ENCODE peak calls at places on chromosome 19, in six cellular contexts. U is fibroblast of pulmonary artery, P is mesothelial cell of epicardium, D is neural crest cell, I is lower leg skin, K is astrocyte of the spinal cord. Z is an unnamed sample.
A peak's percentile ranks its signal among the peaks of the same experiment; 100 is the strongest.

GRCh38 chr19:43789029-43789428 is 8.3 kb upstream of the KCNN4 start:
- DNase-seq in I (no peak), D (no peak), K (peak; percentile 52), P (no peak), U (peak; percentile 72), Z (no peak)

GRCh38 chr19:46787040-46787330 is 1.4 kb downstream of the SLC1A5 start:
- DNase-seq in I (no peak), D (no peak), K (no peak), U (no peak), P (no peak), Z (no peak)

GRCh38 chr19:18649371-18650047 is 12.7 kb downstream of the KLHL26 start:
- DNase-seq in K (peak; percentile 76), P (no peak), U (no peak), I (peak; percentile 55), D (peak; percentile 34), Z (no peak)

GRCh38 chr19:4597975-4598671 is 38.6 kb upstream of the SEMA6B start:
- DNase-seq in D (peak; percentile 61), K (no peak), U (no peak), I (no peak), P (no peak), Z (peak; percentile 31)

GRCh38 chr19:56750658-56751057 is 79.1 kb upstream of the ZNF835 start:
- DNase-seq in P (no peak), U (no peak), K (no peak), D (no peak), I (no peak), Z (no peak)

GRCh38 chr19:4328243-4328990 is 10.2 kb downstream of the STAP2 start:
- DNase-seq in I (peak; percentile 52), K (peak; percentile 96), U (peak; percentile 97), P (peak; percentile 96), D (peak; percentile 97), Z (peak; percentile 91)

GRCh38 chr19:56117889-56118288 is 3.2 kb downstream of the ZNF787 start:
- DNase-seq in I (no peak), K (no peak), U (no peak), P (no peak), D (no peak), Z (no peak)

GRCh38 chr19:29480507-29480906 is 45.3 kb upstream of the VSTM2B start:
- DNase-seq in U (no peak), K (no peak), I (no peak), P (no peak), D (no peak), Z (no peak)

GRCh38 chr19:43545981-43546380 is 13.0 kb downstream of the ZNF575 start:
- DNase-seq in P (no peak), I (no peak), D (no peak), K (no peak), U (no peak), Z (no peak)

GRCh38 chr19:11578342-11579142 is 1.1 kb upstream of the ACP5 start:
- DNase-seq in I (peak; percentile 53), U (no peak), D (no peak), K (no peak), P (no peak), Z (peak; percentile 27)

GRCh38 chr19:10454267-10454666 is 33.9 kb downstream of the PDE4A start:
- DNase-seq in U (no peak), D (peak; percentile 40), I (no peak), P (no peak), K (no peak), Z (no peak)

GRCh38 chr19:46727036-46727501 is 10.2 kb upstream of the PRKD2 start:
- DNase-seq in K (no peak), D (no peak), U (no peak), I (no peak), P (no peak), Z (no peak)

GRCh38 chr19:45901912-45902650 is at the start of gene MYPOP:
- DNase-seq in D (no peak), I (no peak), K (no peak), P (no peak), U (no peak), Z (no peak)

GRCh38 chr19:35208121-35208520 is 20.4 kb downstream of the FAM187B start:
- DNase-seq in U (no peak), P (no peak), K (no peak), I (no peak), D (no peak), Z (no peak)

GRCh38 chr19:18479964-18480723 is 41.7 kb downstream of the ELL start:
- DNase-seq in I (peak; percentile 85), K (no peak), U (peak; percentile 89), P (no peak), D (no peak), Z (no peak)

GRCh38 chr19:55189424-55189823 is 9.3 kb upstream of the SYT5 start:
- DNase-seq in D (no peak), P (no peak), K (peak; percentile 91), U (peak; percentile 99), I (peak; percentile 84), Z (no peak)

GRCh38 chr19:11014403-11014911 is 53.6 kb downstream of the SMARCA4 start:
- DNase-seq in K (no peak), D (no peak), I (no peak), P (no peak), U (no peak), Z (no peak)

GRCh38 chr19:30563691-30564090 is 191.5 kb downstream of the ZNF536 start:
- DNase-seq in K (no peak), D (no peak), U (no peak), P (no peak), I (no peak), Z (no peak)

GRCh38 chr19:30856376-30856775 is 484.2 kb downstream of the ZNF536 start:
- DNase-seq in I (no peak), K (no peak), P (no peak), U (no peak), D (no peak), Z (no peak)

GRCh38 chr19:3479177-3479818 is 1.0 kb downstream of the SMIM24 start:
- DNase-seq in P (no peak), K (no peak), U (no peak), I (no peak), D (no peak), Z (no peak)

GRCh38 chr19:32164384-32164992 is 180.9 kb upstream of the ZNF507 start:
- DNase-seq in I (no peak), U (no peak), D (no peak), K (no peak), P (no peak), Z (no peak)

GRCh38 chr19:18898081-18898532 is 2.1 kb upstream of the CERS1 start:
- DNase-seq in U (no peak), P (no peak), K (no peak), I (no peak), D (no peak), Z (no peak)

GRCh38 chr19:15502264-15502663 is 6.1 kb upstream of the CYP4F22 start:
- DNase-seq in P (no peak), K (no peak), U (no peak), I (no peak), D (no peak), Z (no peak)

GRCh38 chr19:49761625-49762311 is 1.3 kb downstream of the TSKS start:
- DNase-seq in I (no peak), D (no peak), P (no peak), K (peak; percentile 54), U (peak; percentile 74), Z (no peak)

GRCh38 chr19:55494172-55494761 is 6.0 kb downstream of the SSC5D start:
- DNase-seq in I (no peak), K (peak; percentile 41), U (peak; percentile 94), P (no peak), D (no peak), Z (no peak)

GRCh38 chr19:47142779-47143178 is 12.1 kb downstream of the SAE1 start:
- DNase-seq in P (no peak), U (no peak), K (no peak), I (no peak), D (no peak), Z (no peak)

GRCh38 chr19:41853768-41854167 is 6.3 kb upstream of the RPS19 start:
- DNase-seq in P (no peak), U (no peak), K (no peak), I (no peak), D (no peak), Z (no peak)

GRCh38 chr19:14577885-14578427 is 4.9 kb upstream of the CLEC17A start:
- DNase-seq in U (no peak), D (no peak), I (no peak), P (no peak), K (no peak), Z (no peak)

GRCh38 chr19:46147791-46148288 is at the start of gene IGFL2:
- DNase-seq in U (peak; percentile 29), I (no peak), K (peak; percentile 2), P (no peak), D (no peak), Z (no peak)

GRCh38 chr19:58538257-58539168 is 5.4 kb upstream of the TRIM28 start:
- DNase-seq in I (no peak), K (no peak), P (peak; percentile 79), U (peak; percentile 42), D (peak; percentile 63), Z (no peak)

GRCh38 chr19:3618144-3618810 is 8.3 kb downstream of the CACTIN start:
- DNase-seq in D (peak; percentile 48), P (peak; percentile 63), K (peak; percentile 29), U (peak; percentile 56), I (no peak), Z (no peak)

GRCh38 chr19:39212377-39212742 is 8.3 kb upstream of the SYCN start:
- DNase-seq in P (no peak), I (no peak), U (peak; percentile 21), K (no peak), D (peak; percentile 18), Z (peak; percentile 45)

DNA sequence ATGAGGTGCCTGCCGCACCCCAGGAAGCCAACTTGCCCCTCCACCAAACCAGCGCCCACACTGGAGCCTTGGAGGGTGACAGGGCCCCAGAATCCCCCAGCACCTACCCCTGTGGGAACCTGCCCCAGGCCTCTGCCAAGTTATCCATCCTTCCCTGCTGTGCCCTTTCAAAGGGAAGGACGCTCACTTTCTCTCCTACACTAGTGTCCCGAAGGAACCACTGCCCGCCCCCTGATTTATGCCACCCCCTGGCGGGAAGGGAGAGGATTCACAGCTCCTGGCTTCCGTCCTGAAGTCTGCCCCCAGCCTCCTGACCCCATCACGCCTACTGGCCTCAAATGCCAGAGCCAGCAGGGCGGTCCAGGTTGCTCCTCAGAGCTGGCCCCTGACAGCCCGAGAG is 1.4 kb downstream of the EVI5L start:
- DNase-seq in U (peak; percentile 44), D (no peak), P (no peak), I (no peak), K (no peak), Z (no peak)
- TF ChIP-seq CTCF in U (peak; percentile 40), D (peak; percentile 48), P (peak; percentile 19), I (no peak), K (peak; percentile 46), Z (no peak)

GRCh38 chr19:2303209-2303798 is 4.7 kb downstream of the LINGO3 start:
- DNase-seq in U (no peak), K (no peak), D (no peak), P (no peak), I (no peak), Z (no peak)
- TF ChIP-seq CTCF in U (no peak), K (no peak), D (no peak), P (no peak), I (no peak), Z (no peak)

GRCh38 chr19:1377965-1378785 is 5.5 kb upstream of the NDUFS7 start:
- DNase-seq in D (no peak), U (no peak), K (no peak), P (no peak), I (no peak), Z (no peak)
- TF ChIP-seq CTCF in D (peak; percentile 13), U (no peak), K (no peak), P (peak; percentile 24), I (no peak), Z (no peak)

GRCh38 chr19:17052439-17052838 is 22.8 kb downstream of the HAUS8 start:
- DNase-seq in U (peak; percentile 74), P (no peak), I (no peak), K (peak; percentile 42), D (peak; percentile 39), Z (no peak)
- TF ChIP-seq CTCF in U (peak; percentile 62), P (peak; percentile 65), I (no peak), K (peak; percentile 66), D (peak; percentile 72), Z (no peak)